ENCODE peak calls at places on chromosomes 5 and 9, in four cellular contexts. H is HepG2, I is WTC11, P is K562. A is an unnamed sample.

GRCh38 chr5:98905857-98906688 is 22.7 kb downstream of the CHD1 start:
- DNase-seq in H (peak), I (no peak), P (peak), A (no peak)

GRCh38 chr9:129451089-129451656 is 169.7 kb downstream of the C9orf50 start:
- DNase-seq in H (no peak), I (no peak), P (no peak), A (no peak)

GRCh38 chr5:168114444-168115017 is 176.9 kb upstream of the WWC1 start:
- DNase-seq in H (peak), I (peak), P (peak), A (no peak)

GRCh38 chr5:6448622-6449464 is at the start of gene UBE2QL1:
- DNase-seq in H (no peak), I (peak), P (peak), A (no peak)

GRCh38 chr5:154449786-154450185 is 4.0 kb downstream of the SAP30L start:
- DNase-seq in H (no peak), I (no peak), P (no peak), A (no peak)

GRCh38 chr5:175230299-175230698 is 213.7 kb downstream of the DRD1 start:
- DNase-seq in H (no peak), I (no peak), P (no peak), A (no peak)

GRCh38 chr5:102815084-102815483 is 60.0 kb downstream of the PAM start:
- DNase-seq in H (no peak), I (no peak), P (no peak), A (no peak)

GRCh38 chr5:125125031-125125823 is 378.8 kb upstream of the ZNF608 start:
- DNase-seq in H (no peak), I (no peak), P (no peak), A (no peak)

GRCh38 chr5:41312066-41312465 is 98.7 kb upstream of the C6 start:
- DNase-seq in H (no peak), I (no peak), P (no peak), A (no peak)

GRCh38 chr9:75067894-75068293 is 20.1 kb downstream of the NMRK1 start:
- DNase-seq in H (no peak), I (no peak), P (no peak), A (no peak)

GRCh38 chr9:75063556-75064305 is 24.2 kb downstream of the NMRK1 start:
- DNase-seq in H (no peak), I (no peak), P (no peak), A (no peak)

GRCh38 chr9:75061169-75061568 is 26.8 kb downstream of the NMRK1 start:
- DNase-seq in H (no peak), I (no peak), P (no peak), A (no peak)

GRCh38 chr9:75065513-75065912 is 22.4 kb downstream of the NMRK1 start:
- DNase-seq in H (no peak), I (no peak), P (peak), A (no peak)

DNA sequence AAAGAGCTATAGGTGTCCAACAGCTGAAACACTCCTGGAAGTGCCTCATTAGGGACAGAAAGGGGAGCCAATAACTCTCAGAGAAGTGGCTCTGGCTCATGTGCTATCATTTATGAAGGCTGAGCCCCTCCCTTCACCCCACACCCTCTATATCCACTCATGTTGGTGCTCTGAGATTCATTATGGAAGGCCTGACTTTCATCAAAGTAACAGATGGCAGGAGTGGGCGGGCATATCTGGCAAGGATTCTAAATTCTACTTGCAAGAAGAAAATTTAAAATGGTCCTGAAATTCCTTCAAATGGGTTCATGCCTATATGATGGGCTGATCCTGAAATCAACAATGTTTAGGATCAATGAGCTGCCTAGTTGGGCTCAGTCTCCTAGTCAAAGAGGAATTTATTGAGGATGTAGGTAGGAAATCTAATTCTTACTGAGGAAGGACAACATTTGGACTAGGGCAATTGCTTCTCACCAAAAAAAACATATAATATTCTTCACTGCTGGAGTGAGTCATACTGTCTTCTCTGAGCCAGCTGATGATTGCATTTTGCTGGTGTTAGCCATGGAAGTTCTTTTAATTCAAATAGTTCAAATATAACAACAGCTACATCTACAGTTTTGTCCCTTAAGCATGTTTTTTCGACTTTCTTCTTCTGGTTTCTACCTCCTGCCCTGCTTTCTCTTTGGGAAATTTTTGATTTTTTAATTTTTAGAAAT is 23.5 kb downstream of the NMRK1 start:
- DNase-seq in H (no peak), I (no peak), P (no peak), A (no peak)
- TF ChIP-seq TCF7 in H (no peak), I (no peak), P (no peak), A (no peak)

GRCh38 chr9:136089697-136090045 is 5.4 kb downstream of the NACC2 start:
- DNase-seq in H (no peak), I (no peak), P (peak), A (no peak)
- TF ChIP-seq TCF7 in H (no peak), I (no peak), P (no peak), A (no peak)

GRCh38 chr5:57207681-57208080 is 33.8 kb downstream of the GPBP1 start:
- DNase-seq in H (no peak), I (no peak), P (no peak), A (no peak)

GRCh38 chr5:57211039-57211438 is 37.2 kb downstream of the GPBP1 start:
- DNase-seq in H (no peak), I (no peak), P (no peak), A (no peak)

GRCh38 chr5:57210633-57211032 is 36.8 kb downstream of the GPBP1 start:
- DNase-seq in H (no peak), I (no peak), P (no peak), A (no peak)

GRCh38 chr5:57207007-57207653 is 33.3 kb downstream of the GPBP1 start:
- DNase-seq in H (no peak), I (no peak), P (no peak), A (no peak)

DNA sequence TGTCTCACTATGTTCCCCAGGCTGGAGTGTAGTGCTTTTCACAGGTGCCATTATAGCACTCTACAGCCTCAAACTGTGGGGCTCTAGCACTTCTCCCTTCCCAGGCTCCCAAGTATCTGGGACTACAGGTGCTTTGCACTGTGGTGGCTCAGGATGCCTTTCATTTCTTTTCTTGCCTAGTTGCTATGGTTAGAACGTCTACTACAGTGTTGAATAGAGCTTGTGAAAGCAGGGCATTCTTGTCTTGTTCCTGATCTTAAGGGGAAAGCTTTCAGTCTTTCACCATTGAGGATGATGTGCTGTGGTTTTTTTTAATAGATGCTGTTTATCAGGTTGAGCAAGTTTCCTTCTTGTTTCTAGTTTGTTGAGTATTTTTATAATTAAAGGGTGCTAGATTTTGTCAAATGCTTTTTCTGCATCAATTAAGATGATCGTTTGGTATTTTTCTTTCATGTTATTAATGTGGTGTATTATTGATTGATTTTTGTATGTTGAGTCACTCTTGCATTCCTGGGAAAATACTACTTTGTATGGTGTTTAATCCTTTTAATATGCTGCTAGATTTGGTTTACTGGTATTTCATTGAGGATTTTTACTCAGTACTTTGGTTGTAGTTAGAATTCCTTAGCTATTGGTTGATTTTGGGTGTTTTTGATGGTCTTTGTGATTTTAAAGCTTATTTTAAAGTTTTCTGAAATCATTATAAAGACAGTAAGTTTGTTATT is 35.6 kb downstream of the GPBP1 start:
- DNase-seq in H (no peak), I (no peak), P (no peak), A (no peak)
- TF ChIP-seq TCF7 in H (no peak), I (no peak), P (no peak), A (no peak)

DNA sequence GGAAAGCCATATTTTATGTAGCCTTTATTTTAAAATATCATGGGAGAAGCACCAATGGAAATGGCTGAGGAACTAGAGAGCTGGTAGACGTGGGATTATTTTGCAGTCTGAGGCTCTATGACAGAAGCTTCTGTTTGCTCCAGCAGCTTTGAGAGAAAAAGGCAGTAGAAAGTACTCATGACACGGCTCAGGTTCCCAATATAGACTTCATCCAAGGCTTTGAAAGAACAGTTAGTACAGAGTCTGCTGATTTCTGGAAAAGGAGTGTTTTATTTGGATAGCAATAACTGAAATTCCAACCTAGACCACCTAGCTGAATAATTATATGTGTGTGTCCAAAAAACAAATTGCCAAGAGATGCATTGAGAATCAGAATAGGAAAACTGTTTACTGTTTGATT is 17.9 kb upstream of the MTX3 start:
- DNase-seq in H (no peak), I (no peak), P (no peak), A (no peak)
- TF ChIP-seq TCF7 in H (no peak), I (no peak), P (no peak), A (no peak)

A was measured in GM12878.